ENCODE peak calls at places on chromosomes 7 and 10, in five cellular contexts. One of them, this sample, is unnamed.

GRCh38 chr10:100106865-100107264 is 25.2 kb upstream of the CPN1 start:
- DNase-seq in brain pericyte: no peak
- DNase-seq in left colon: no peak
- DNase-seq in fibroblast of mammary gland: no peak
- DNase-seq in HTR-8/SVneo: no peak
- DNase-seq in this sample: no peak

GRCh38 chr10:119418401-119418800 is 124.1 kb downstream of the RGS10 start:
- DNase-seq in HTR-8/SVneo: no peak
- DNase-seq in fibroblast of mammary gland: no peak
- DNase-seq in brain pericyte: no peak
- DNase-seq in left colon: no peak
- DNase-seq in this sample: no peak

GRCh38 chr10:81135851-81136250 is 598.1 kb downstream of the SH2D4B start:
- DNase-seq in left colon: no peak
- DNase-seq in fibroblast of mammary gland: no peak
- DNase-seq in HTR-8/SVneo: no peak
- DNase-seq in brain pericyte: no peak
- DNase-seq in this sample: no peak

GRCh38 chr10:113960617-113961260 is 82.9 kb upstream of the ADRB1 start:
- DNase-seq in HTR-8/SVneo: no peak
- DNase-seq in fibroblast of mammary gland: no peak
- DNase-seq in brain pericyte: no peak
- DNase-seq in left colon: peak
- DNase-seq in this sample: peak

GRCh38 chr10:88372051-88372450 is 211.1 kb downstream of the RNLS start:
- DNase-seq in fibroblast of mammary gland: no peak
- DNase-seq in HTR-8/SVneo: no peak
- DNase-seq in left colon: no peak
- DNase-seq in brain pericyte: no peak
- DNase-seq in this sample: peak

GRCh38 chr10:101778781-101779543 is 3.0 kb upstream of the FGF8 start:
- DNase-seq in HTR-8/SVneo: no peak
- DNase-seq in left colon: peak
- DNase-seq in brain pericyte: no peak
- DNase-seq in fibroblast of mammary gland: peak
- DNase-seq in this sample: peak

GRCh38 chr7:21942955-21943354 is 2.7 kb downstream of the CDCA7L start:
- DNase-seq in brain pericyte: no peak
- DNase-seq in fibroblast of mammary gland: no peak
- DNase-seq in left colon: no peak
- DNase-seq in HTR-8/SVneo: no peak
- DNase-seq in this sample: no peak

GRCh38 chr7:137930616-137931015 is 71.3 kb downstream of the CREB3L2 start:
- DNase-seq in fibroblast of mammary gland: peak
- DNase-seq in brain pericyte: no peak
- DNase-seq in left colon: no peak
- DNase-seq in HTR-8/SVneo: peak
- DNase-seq in this sample: no peak

GRCh38 chr7:30225863-30226361 is 58.5 kb upstream of the ZNRF2 start:
- DNase-seq in fibroblast of mammary gland: peak
- DNase-seq in left colon: peak
- DNase-seq in HTR-8/SVneo: no peak
- DNase-seq in brain pericyte: no peak
- DNase-seq in this sample: peak

GRCh38 chr7:138625849-138626230 is 75.3 kb downstream of the SVOPL start:
- DNase-seq in left colon: no peak
- DNase-seq in brain pericyte: no peak
- DNase-seq in fibroblast of mammary gland: no peak
- DNase-seq in HTR-8/SVneo: no peak
- DNase-seq in this sample: no peak

GRCh38 chr7:12401538-12402364 is 1.9 kb downstream of the VWDE start:
- DNase-seq in fibroblast of mammary gland: no peak
- DNase-seq in HTR-8/SVneo: no peak
- DNase-seq in brain pericyte: no peak
- DNase-seq in left colon: no peak
- DNase-seq in this sample: no peak

GRCh38 chr10:71528371-71529202 is 131.9 kb downstream of the CDH23 start:
- DNase-seq in brain pericyte: no peak
- DNase-seq in fibroblast of mammary gland: no peak
- DNase-seq in left colon: no peak
- DNase-seq in HTR-8/SVneo: no peak
- DNase-seq in this sample: no peak

GRCh38 chr10:71424496-71425194 is 27.9 kb downstream of the CDH23 start:
- DNase-seq in fibroblast of mammary gland: no peak
- DNase-seq in left colon: no peak
- DNase-seq in brain pericyte: no peak
- DNase-seq in HTR-8/SVneo: no peak
- DNase-seq in this sample: no peak

GRCh38 chr10:118017071-118017740 is 29.5 kb downstream of the RAB11FIP2 start:
- DNase-seq in fibroblast of mammary gland: no peak
- DNase-seq in HTR-8/SVneo: no peak
- DNase-seq in left colon: no peak
- DNase-seq in brain pericyte: no peak
- DNase-seq in this sample: no peak

GRCh38 chr10:109427421-109427820 is 495.9 kb downstream of the XPNPEP1 start:
- DNase-seq in left colon: no peak
- DNase-seq in HTR-8/SVneo: no peak
- DNase-seq in brain pericyte: no peak
- DNase-seq in fibroblast of mammary gland: no peak
- DNase-seq in this sample: no peak

GRCh38 chr7:152383341-152384234 is 52.2 kb downstream of the KMT2C start:
- DNase-seq in fibroblast of mammary gland: peak
- DNase-seq in HTR-8/SVneo: no peak
- DNase-seq in left colon: no peak
- DNase-seq in brain pericyte: peak
- DNase-seq in this sample: no peak